ENCODE peak calls at places on chromosomes 4 and X, in nine cellular contexts. K, C, L, N, U, J, V, X and S are unnamed samples.

GRCh38 chr4:77493120-77493767 is 112.4 kb upstream of the CXCL13 start:
- DNase-seq in K (no peak), C (no peak), L (no peak), N (no peak), U (no peak), J (no peak), V (no peak), X (no peak), S (no peak)

GRCh38 chrX:139204903-139205667 is 325.5 kb upstream of the F9 start:
- DNase-seq in K (no peak), C (no peak), L (no peak), N (no peak), U (no peak), J (no peak), V (no peak), X (peak), S (no peak)

GRCh38 chr4:48944252-48944651 is 37.7 kb upstream of the OCIAD2 start:
- DNase-seq in K (no peak), C (no peak), L (no peak), N (no peak), U (no peak), J (no peak), V (no peak), X (peak), S (no peak)

GRCh38 chr4:183596056-183596757 is 62.8 kb downstream of the RWDD4 start:
- DNase-seq in K (no peak), C (no peak), L (no peak), N (no peak), U (no peak), J (no peak), V (no peak), X (peak), S (no peak)

GRCh38 chrX:153494541-153495361 is at the start of gene BGN:
- DNase-seq in K (peak), C (no peak), L (no peak), N (peak), U (no peak), J (no peak), V (peak), X (no peak), S (no peak)

GRCh38 chrX:45888518-45888917 is 656.7 kb downstream of the ZNF674 start:
- DNase-seq in K (no peak), C (no peak), L (no peak), N (no peak), U (no peak), J (no peak), V (no peak), X (no peak), S (no peak)

GRCh38 chr4:139416073-139416673 is 37.7 kb upstream of the RAB33B start:
- DNase-seq in K (no peak), C (peak), L (no peak), N (peak), U (no peak), J (peak), V (no peak), X (peak), S (no peak)

GRCh38 chr4:152735302-152735917 is 44.1 kb downstream of the TIGD4 start:
- DNase-seq in K (no peak), C (peak), L (no peak), N (peak), U (no peak), J (no peak), V (no peak), X (peak), S (no peak)

GRCh38 chrX:39619182-39620009 is 478.4 kb downstream of the BCOR start:
- DNase-seq in K (no peak), C (no peak), L (no peak), N (peak), U (no peak), J (no peak), V (no peak), X (peak), S (peak)

GRCh38 chr4:140229881-140230280 is 75.9 kb upstream of the MAML3 start:
- DNase-seq in K (no peak), C (no peak), L (no peak), N (no peak), U (no peak), J (no peak), V (no peak), X (no peak), S (no peak)

GRCh38 chr4:8118531-8118930 is 40.1 kb downstream of the ABLIM2 start:
- DNase-seq in K (no peak), C (no peak), L (no peak), N (no peak), U (no peak), J (no peak), V (no peak), X (no peak), S (no peak)

GRCh38 chrX:30657542-30658238 is 4.5 kb downstream of the GK start:
- DNase-seq in K (no peak), C (no peak), L (no peak), N (peak), U (no peak), J (no peak), V (no peak), X (peak), S (no peak)

GRCh38 chrX:53356186-53356585 is 66.3 kb downstream of the SMC1A start:
- DNase-seq in K (no peak), C (no peak), L (no peak), N (peak), U (no peak), J (no peak), V (no peak), X (peak), S (no peak)

GRCh38 chrX:24298191-24298590 is 15.7 kb downstream of the SUPT20HL2 start:
- DNase-seq in K (no peak), C (no peak), L (no peak), N (no peak), U (no peak), J (no peak), V (no peak), X (peak), S (no peak)

GRCh38 chrX:47489507-47490275 is 6.7 kb upstream of the ZNF41 start:
- DNase-seq in K (no peak), C (no peak), L (no peak), N (no peak), U (no peak), J (no peak), V (no peak), X (no peak), S (no peak)

GRCh38 chrX:110531873-110532272 is 173.2 kb downstream of the RTL9 start:
- DNase-seq in K (no peak), C (no peak), L (no peak), N (no peak), U (no peak), J (no peak), V (no peak), X (no peak), S (no peak)

GRCh38 chr4:141645611-141646340 is 9.4 kb downstream of the IL15 start:
- DNase-seq in K (peak), C (no peak), L (no peak), N (peak), U (no peak), J (peak), V (no peak), X (peak), S (no peak)

GRCh38 chr4:27154706-27155105 is 294.1 kb downstream of the STIM2 start:
- DNase-seq in K (no peak), C (peak), L (no peak), N (no peak), U (no peak), J (no peak), V (no peak), X (peak), S (peak)

GRCh38 chrX:134572816-134573682 is 85.2 kb downstream of the PLAC1 start:
- DNase-seq in K (no peak), C (no peak), L (no peak), N (no peak), U (no peak), J (no peak), V (no peak), X (peak), S (no peak)

GRCh38 chr4:139242511-139243051 is 37.4 kb downstream of the MGARP start:
- DNase-seq in K (peak), C (no peak), L (no peak), N (peak), U (no peak), J (peak), V (no peak), X (peak), S (no peak)

GRCh38 chrX:31546130-31546529 is 474.3 kb upstream of the FTHL17 start:
- DNase-seq in K (no peak), C (no peak), L (no peak), N (peak), U (no peak), J (peak), V (no peak), X (no peak), S (no peak)